ENCODE peak calls at places on chromosomes 4 and X, in four cellular contexts. One of them, this sample, is unnamed.

GRCh38 chrX:38890963-38891362 is 89.7 kb downstream of the MID1IP1 start:
- DNase-seq in HepG2: peak; percentile 59
- DNase-seq in GM12878: no peak
- DNase-seq in H1: no peak
- DNase-seq in this sample: no peak

GRCh38 chr4:138445098-138445497 is 202.9 kb upstream of the SLC7A11 start:
- DNase-seq in HepG2: no peak
- DNase-seq in GM12878: no peak
- DNase-seq in H1: no peak
- DNase-seq in this sample: no peak

GRCh38 chr4:152101546-152102183 is 340.9 kb upstream of the GATB start:
- DNase-seq in HepG2: no peak
- DNase-seq in GM12878: no peak
- DNase-seq in H1: no peak
- DNase-seq in this sample: no peak

GRCh38 chr4:74394476-74395136 is 29.7 kb downstream of the EREG start:
- DNase-seq in HepG2: no peak
- DNase-seq in GM12878: no peak
- DNase-seq in H1: no peak
- DNase-seq in this sample: no peak

GRCh38 chr4:5962416-5962815 is 55.8 kb downstream of the C4orf50 start:
- DNase-seq in HepG2: no peak
- DNase-seq in GM12878: no peak
- DNase-seq in H1: no peak
- DNase-seq in this sample: no peak

GRCh38 chr4:5300275-5300674 is 249.0 kb downstream of the STK32B start:
- DNase-seq in HepG2: no peak
- DNase-seq in GM12878: no peak
- DNase-seq in H1: no peak
- DNase-seq in this sample: no peak

GRCh38 chr4:139555705-139556070 is 331 bp downstream of the SETD7 start:
- DNase-seq in HepG2: no peak
- DNase-seq in GM12878: no peak
- DNase-seq in H1: no peak
- DNase-seq in this sample: no peak

GRCh38 chrX:11180571-11180970 is 69.4 kb downstream of the HCCS start:
- DNase-seq in HepG2: no peak
- DNase-seq in GM12878: no peak
- DNase-seq in H1: no peak
- DNase-seq in this sample: no peak

GRCh38 chr4:146333895-146334262 is 119.5 kb downstream of the REELD1 start:
- DNase-seq in HepG2: no peak
- DNase-seq in GM12878: no peak
- DNase-seq in H1: no peak
- DNase-seq in this sample: no peak
- H3K4me3 ChIP-seq in HepG2: no peak overlapping the region
- H3K4me3 ChIP-seq in GM12878: peak overlapping the region; percentile 54
- H3K4me3 ChIP-seq in H1: no peak overlapping the region
- H3K4me3 ChIP-seq in this sample: no peak overlapping the region

GRCh38 chr4:53510316-53510715 is 81.0 kb downstream of the LNX1 start:
- DNase-seq in HepG2: no peak
- DNase-seq in GM12878: no peak
- DNase-seq in H1: no peak
- DNase-seq in this sample: no peak

GRCh38 chr4:53512608-53513007 is 78.7 kb downstream of the LNX1 start:
- DNase-seq in HepG2: no peak
- DNase-seq in GM12878: no peak
- DNase-seq in H1: no peak
- DNase-seq in this sample: no peak

GRCh38 chr4:53510981-53511380 is 80.3 kb downstream of the LNX1 start:
- DNase-seq in HepG2: no peak
- DNase-seq in GM12878: no peak
- DNase-seq in H1: no peak
- DNase-seq in this sample: no peak

GRCh38 chr4:53515076-53515475 is 76.2 kb downstream of the LNX1 start:
- DNase-seq in HepG2: no peak
- DNase-seq in GM12878: no peak
- DNase-seq in H1: no peak
- DNase-seq in this sample: no peak

DNA sequence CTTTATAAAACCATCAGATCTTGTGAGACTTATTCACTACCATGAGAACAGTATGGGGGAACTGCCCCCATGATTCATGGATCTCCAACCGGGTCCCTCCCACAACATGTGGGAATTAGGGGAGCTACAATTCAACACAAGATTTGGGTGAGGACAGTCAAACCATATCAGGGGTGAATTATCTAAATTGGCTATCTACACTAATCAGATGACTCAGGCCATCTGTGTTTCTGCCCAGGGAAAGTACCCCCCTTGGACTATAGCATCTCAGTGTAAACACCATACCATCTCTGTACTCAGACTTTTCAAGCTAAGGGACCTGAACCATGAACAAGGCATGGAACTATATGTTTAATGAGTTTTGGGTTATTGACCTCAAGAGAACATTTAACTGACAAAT is 76.8 kb downstream of the LNX1 start:
- DNase-seq in HepG2: no peak
- DNase-seq in GM12878: no peak
- DNase-seq in H1: no peak
- DNase-seq in this sample: no peak
- TF ChIP-seq ZNF274 in HepG2: no peak
- TF ChIP-seq ZNF274 in GM12878: no peak
- TF ChIP-seq ZNF274 in H1: no peak
- TF ChIP-seq ZNF274 in this sample: no peak

DNA sequence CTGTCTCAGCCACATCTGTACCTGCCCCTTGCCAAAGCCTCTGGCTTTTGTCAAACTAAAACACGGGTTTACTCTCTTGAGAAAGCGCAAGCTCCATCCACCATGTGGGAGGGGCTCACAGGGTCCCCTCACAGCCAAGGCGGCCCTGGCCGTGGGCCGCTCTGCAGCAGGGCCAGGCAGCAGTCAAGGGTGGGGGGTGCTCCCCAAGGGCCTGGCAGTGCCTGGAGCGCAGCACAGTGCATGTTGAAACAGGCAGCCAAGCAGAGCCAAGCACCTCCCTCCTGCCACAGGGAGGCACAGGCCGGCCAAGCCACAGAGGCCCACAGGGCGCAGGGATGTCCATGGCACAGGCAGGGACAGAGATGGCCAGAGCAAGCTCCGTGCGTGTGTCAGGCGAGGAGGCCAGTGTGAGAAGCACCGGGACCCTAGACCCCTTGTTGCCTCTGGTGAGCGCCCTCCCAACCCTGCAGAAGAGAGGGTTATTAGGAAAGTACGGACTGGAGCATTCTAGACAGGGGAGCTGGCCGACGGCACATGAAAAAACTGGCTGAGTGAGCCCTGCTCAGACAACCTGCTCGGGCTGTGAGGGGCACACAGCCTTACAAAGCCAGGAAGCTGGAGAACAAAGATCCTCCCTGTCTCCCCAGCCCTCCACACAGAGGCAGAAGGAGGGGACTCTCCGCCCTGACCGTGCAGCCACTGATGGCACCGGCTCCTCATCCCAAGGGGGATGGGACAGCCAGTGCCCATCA is 39.0 kb downstream of the FAM53A start:
- DNase-seq in HepG2: no peak
- DNase-seq in GM12878: no peak
- DNase-seq in H1: no peak
- DNase-seq in this sample: no peak
- TF ChIP-seq SUZ12 in HepG2: no peak
- TF ChIP-seq SUZ12 in GM12878: no peak
- TF ChIP-seq SUZ12 in H1: no peak
- TF ChIP-seq SUZ12 in this sample: no peak

GRCh38 chrX:49754238-49754857 is 58.6 kb upstream of the PAGE1 start:
- DNase-seq in HepG2: peak; percentile 24
- DNase-seq in GM12878: no peak
- DNase-seq in H1: peak; percentile 47
- DNase-seq in this sample: peak; percentile 18

GRCh38 chrX:49753691-49754090 is 57.9 kb upstream of the PAGE1 start:
- DNase-seq in HepG2: no peak
- DNase-seq in GM12878: no peak
- DNase-seq in H1: no peak
- DNase-seq in this sample: no peak

GRCh38 chrX:49761481-49761880 is 65.7 kb upstream of the PAGE1 start:
- DNase-seq in HepG2: peak; percentile 23
- DNase-seq in GM12878: no peak
- DNase-seq in H1: no peak
- DNase-seq in this sample: peak; percentile 6

GRCh38 chrX:49760288-49760885 is 64.6 kb upstream of the PAGE1 start:
- DNase-seq in HepG2: no peak
- DNase-seq in GM12878: no peak
- DNase-seq in H1: no peak
- DNase-seq in this sample: no peak

GRCh38 chrX:49756692-49757091 is 60.9 kb upstream of the PAGE1 start:
- DNase-seq in HepG2: no peak
- DNase-seq in GM12878: no peak
- DNase-seq in H1: no peak
- DNase-seq in this sample: no peak
- H3K4me3 ChIP-seq in HepG2: no peak overlapping the region
- H3K4me3 ChIP-seq in GM12878: no peak overlapping the region
- H3K4me3 ChIP-seq in H1: no peak overlapping the region
- H3K4me3 ChIP-seq in this sample: no peak overlapping the region

GRCh38 chrX:118495958-118496762 is 545 bp downstream of the DOCK11 start:
- DNase-seq in HepG2: no peak
- DNase-seq in GM12878: no peak
- DNase-seq in H1: peak; percentile 49
- DNase-seq in this sample: no peak
- TF ChIP-seq ZNF274 in HepG2: no peak
- TF ChIP-seq ZNF274 in GM12878: no peak
- TF ChIP-seq ZNF274 in H1: no peak
- TF ChIP-seq ZNF274 in this sample: no peak

GRCh38 chrX:70774223-70774622 is 134.3 kb downstream of the TEX11 start:
- DNase-seq in HepG2: no peak
- DNase-seq in GM12878: no peak
- DNase-seq in H1: no peak
- DNase-seq in this sample: no peak

DNA sequence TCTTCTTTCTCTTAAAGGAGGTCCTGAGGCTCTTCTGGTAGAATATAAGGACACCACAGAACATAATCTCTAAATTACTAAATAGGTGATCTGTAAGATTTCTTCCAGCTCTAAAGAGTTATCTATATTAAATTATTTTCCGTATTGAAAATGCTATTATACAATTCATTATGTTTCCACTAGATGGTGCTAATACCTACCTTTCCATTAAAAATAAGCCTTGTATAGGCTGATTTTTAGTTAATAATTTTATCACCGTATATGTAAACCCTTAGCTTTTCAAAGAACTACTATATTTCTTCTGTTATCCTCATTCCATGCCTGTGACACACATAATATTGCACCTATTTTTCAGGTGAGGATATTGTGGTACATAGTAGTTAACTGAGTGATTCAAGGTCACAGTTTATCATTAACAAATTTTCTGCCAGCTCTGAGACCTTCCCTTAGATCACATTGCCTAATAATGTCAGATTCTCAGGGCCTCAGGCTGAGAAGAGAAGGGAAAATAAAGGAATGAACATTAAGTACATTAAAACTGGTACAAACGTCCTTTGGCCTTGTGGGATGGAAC is 138.8 kb downstream of the TEX11 start:
- DNase-seq in HepG2: no peak
- DNase-seq in GM12878: no peak
- DNase-seq in H1: no peak
- DNase-seq in this sample: no peak
- TF ChIP-seq SUZ12 in HepG2: no peak
- TF ChIP-seq SUZ12 in GM12878: no peak
- TF ChIP-seq SUZ12 in H1: no peak
- TF ChIP-seq SUZ12 in this sample: no peak

GRCh38 chr4:184099541-184099966 is 118.1 kb downstream of the ENPP6 start:
- DNase-seq in HepG2: no peak
- DNase-seq in GM12878: no peak
- DNase-seq in H1: no peak
- DNase-seq in this sample: no peak

GRCh38 chr4:184099033-184099432 is 118.6 kb downstream of the ENPP6 start:
- DNase-seq in HepG2: no peak
- DNase-seq in GM12878: no peak
- DNase-seq in H1: no peak
- DNase-seq in this sample: no peak

GRCh38 chr4:184096561-184097239 is 121.0 kb downstream of the ENPP6 start:
- DNase-seq in HepG2: no peak
- DNase-seq in GM12878: no peak
- DNase-seq in H1: no peak
- DNase-seq in this sample: no peak

GRCh38 chr4:184097815-184098214 is 119.9 kb downstream of the ENPP6 start:
- DNase-seq in HepG2: no peak
- DNase-seq in GM12878: no peak
- DNase-seq in H1: no peak
- DNase-seq in this sample: no peak

DNA sequence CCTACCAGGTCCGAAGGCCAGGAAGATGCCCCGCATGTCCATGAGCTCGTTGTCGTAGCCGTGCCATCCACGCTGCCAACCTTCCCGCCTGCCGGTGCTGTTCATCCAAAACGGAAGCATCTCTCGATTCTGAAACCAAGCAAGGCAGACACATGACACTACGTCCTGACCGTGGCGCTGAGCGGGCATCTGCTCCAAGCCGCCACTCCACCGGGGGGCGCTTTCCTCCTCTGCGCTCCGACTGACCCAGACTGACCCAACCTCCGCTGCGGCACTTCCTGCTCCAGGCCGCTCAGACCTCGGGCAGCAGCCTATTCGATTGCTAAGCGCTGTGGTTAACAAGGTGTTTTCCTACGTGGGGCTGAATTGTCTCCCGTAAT is 120.4 kb downstream of the ENPP6 start:
- DNase-seq in HepG2: no peak
- DNase-seq in GM12878: no peak
- DNase-seq in H1: peak; percentile 91
- DNase-seq in this sample: no peak
- H3K4me3 ChIP-seq in HepG2: no peak overlapping the region
- H3K4me3 ChIP-seq in GM12878: no peak overlapping the region
- H3K4me3 ChIP-seq in H1: no peak overlapping the region
- H3K4me3 ChIP-seq in this sample: no peak overlapping the region

GRCh38 chrX:23799469-23800065 is 16.6 kb downstream of the SAT1 start:
- DNase-seq in HepG2: no peak
- DNase-seq in GM12878: no peak
- DNase-seq in H1: no peak
- DNase-seq in this sample: no peak
- TF ChIP-seq ZNF274 in HepG2: no peak
- TF ChIP-seq ZNF274 in GM12878: no peak
- TF ChIP-seq ZNF274 in H1: no peak
- TF ChIP-seq ZNF274 in this sample: no peak